ENCODE peak calls at places on chromosomes 6 and 20, in seven cellular contexts. J is smooth muscle cell of the brain vasculature, W is cardiac muscle cell, X is T-helper 2 cell, L is hippocampal formation, B is EL, C is AG08395. S is an unnamed sample.
A peak's percentile ranks its signal among the peaks of the same experiment; 100 is the strongest.

GRCh38 chr20:46174469-46175126 is 56.5 kb downstream of the CD40 start:
- DNase-seq in X (peak; percentile 71), C (peak; percentile 73), W (peak; percentile 70), J (no peak), B (peak; percentile 23), L (peak; percentile 7), S (peak; percentile 91)

GRCh38 chr6:33049323-33049722 is 24.1 kb downstream of the HLA-DPA1 start:
- DNase-seq in C (no peak), X (no peak), B (no peak), J (no peak), L (no peak), W (no peak), S (no peak)

GRCh38 chr20:658731-659291 is 5.8 kb upstream of the SRXN1 start:
- DNase-seq in J (no peak), B (peak; percentile 38), W (no peak), L (no peak), X (no peak), C (no peak), S (no peak)

GRCh38 chr6:134537146-134537555 is 219.2 kb upstream of the SGK1 start:
- DNase-seq in B (peak; percentile 98), J (peak; percentile 29), L (no peak), C (peak; percentile 87), X (no peak), W (peak; percentile 38), S (no peak)

GRCh38 chr6:125943528-125944433 is 12.8 kb upstream of the HINT3 start:
- DNase-seq in J (no peak), W (no peak), C (no peak), B (no peak), X (no peak), L (no peak), S (no peak)

GRCh38 chr20:32344835-32345506 is 13.2 kb upstream of the ASXL1 start:
- DNase-seq in J (no peak), L (no peak), W (no peak), C (no peak), B (no peak), X (no peak), S (no peak)

GRCh38 chr6:10401004-10401536 is 13.8 kb downstream of the TFAP2A start:
- DNase-seq in L (no peak), X (no peak), B (no peak), C (no peak), W (no peak), J (no peak), S (no peak)

GRCh38 chr6:109258129-109258528 is 124.1 kb downstream of the CD164 start:
- DNase-seq in B (no peak), W (no peak), J (no peak), C (no peak), X (no peak), L (no peak), S (no peak)

GRCh38 chr6:135411339-135411738 is 86.2 kb downstream of the AHI1 start:
- DNase-seq in J (no peak), L (no peak), B (peak; percentile 5), W (no peak), X (no peak), C (peak; percentile 3), S (no peak)

GRCh38 chr6:148760568-148761531 is 14.0 kb downstream of the UST start:
- DNase-seq in C (peak; percentile 83), X (peak; percentile 87), B (peak; percentile 86), L (peak; percentile 24), J (peak; percentile 76), W (peak; percentile 96), S (peak; percentile 92)

GRCh38 chr6:52317841-52318581 is 33.5 kb upstream of the MCM3 start:
- DNase-seq in J (no peak), L (no peak), W (peak; percentile 55), X (peak; percentile 67), C (peak; percentile 81), B (peak; percentile 50), S (no peak)

GRCh38 chr6:117195728-117196127 is 69.6 kb upstream of the VGLL2 start:
- DNase-seq in C (no peak), L (no peak), X (no peak), B (no peak), J (no peak), W (no peak), S (no peak)

GRCh38 chr20:38094373-38094775 is 60.8 kb downstream of the RPRD1B start:
- DNase-seq in X (peak; percentile 72), J (no peak), B (peak; percentile 80), L (no peak), C (peak; percentile 75), W (peak; percentile 71), S (no peak)

GRCh38 chr6:44254957-44255808 is 2.1 kb downstream of the SLC35B2 start:
- DNase-seq in W (no peak), L (no peak), B (peak; percentile 49), J (no peak), C (no peak), X (no peak), S (peak; percentile 72)

GRCh38 chr6:21507811-21508210 is 85.7 kb upstream of the SOX4 start:
- DNase-seq in J (no peak), B (no peak), X (no peak), C (no peak), W (peak; percentile 11), L (no peak), S (no peak)

GRCh38 chr20:52410182-52410647 is 218.6 kb upstream of the ZFP64 start:
- DNase-seq in C (peak; percentile 75), B (no peak), J (no peak), X (peak; percentile 95), W (peak; percentile 84), L (no peak), S (no peak)

GRCh38 chr6:39130691-39131090 is 15.7 kb upstream of the SAYSD1 start:
- DNase-seq in C (no peak), J (no peak), B (no peak), X (no peak), W (no peak), L (no peak), S (no peak)

GRCh38 chr6:63527658-63528514 is 44.4 kb upstream of the LOC128125822 start:
- DNase-seq in B (peak; percentile 83), L (no peak), W (peak; percentile 95), J (peak; percentile 95), C (peak; percentile 80), X (no peak), S (no peak)

GRCh38 chr20:5215592-5216304 is 88.9 kb downstream of the CDS2 start:
- DNase-seq in B (peak; percentile 46), W (peak; percentile 15), L (no peak), C (peak; percentile 60), J (no peak), X (no peak), S (no peak)

GRCh38 chr20:25397827-25398226 is 7.2 kb upstream of the ABHD12 start:
- DNase-seq in C (no peak), W (no peak), X (no peak), B (no peak), L (no peak), J (no peak), S (no peak)

GRCh38 chr6:112289039-112289566 is 34.7 kb upstream of the LAMA4 start:
- DNase-seq in C (peak; percentile 57), X (no peak), W (peak; percentile 95), J (peak; percentile 91), L (no peak), B (no peak), S (no peak)

GRCh38 chr20:38165089-38165965 is at the start of gene TGM2:
- DNase-seq in C (peak; percentile 71), W (peak; percentile 85), J (no peak), X (peak; percentile 42), L (no peak), B (peak; percentile 77), S (peak; percentile 94)

GRCh38 chr6:72363844-72364740 is 257.8 kb upstream of the KCNQ5 start:
- DNase-seq in L (no peak), C (peak; percentile 94), X (no peak), W (peak; percentile 91), B (peak; percentile 98), J (peak; percentile 81), S (no peak)

GRCh38 chr20:63087236-63087871 is 80.6 kb upstream of the BHLHE23 start:
- DNase-seq in J (no peak), W (no peak), X (no peak), B (no peak), C (no peak), L (no peak), S (peak; percentile 41)

GRCh38 chr6:134903448-134903847 is 46.5 kb downstream of the ALDH8A1 start:
- DNase-seq in W (no peak), L (no peak), J (no peak), B (no peak), X (no peak), C (no peak), S (no peak)

GRCh38 chr6:157235600-157236039 is 87.7 kb downstream of the TMEM242 start:
- DNase-seq in J (no peak), B (peak; percentile 70), L (peak; percentile 25), W (peak; percentile 67), X (peak; percentile 66), C (peak; percentile 78), S (peak; percentile 82)

S was measured in spleen.